ENCODE peak calls at places on chromosomes 16 and 17, in six cellular contexts. L is spleen, Z is Panc1, U is upper lobe of left lung, I is HepG2, Y is esophagus muscularis mucosa. B is an unnamed sample.

GRCh38 chr16:12907670-12908233 is 6.4 kb downstream of the SHISA9 start:
- DNase-seq in Y (no peak), U (no peak), L (no peak), I (peak; percentile 22), Z (no peak), B (no peak)

GRCh38 chr16:70428178-70428998 is 10.5 kb downstream of the ST3GAL2 start:
- DNase-seq in Y (peak; percentile 96), Z (peak; percentile 71), U (peak; percentile 81), I (peak; percentile 100), L (peak; percentile 92), B (peak; percentile 71)

GRCh38 chr17:79232957-79233356 is 158.3 kb downstream of the ENGASE start:
- DNase-seq in I (no peak), U (no peak), L (no peak), Y (no peak), Z (no peak), B (no peak)

GRCh38 chr16:73214825-73215481 is 167.0 kb upstream of the ZFHX3 start:
- DNase-seq in I (no peak), U (no peak), Z (no peak), L (no peak), Y (no peak), B (no peak)

GRCh38 chr16:1474471-1474795 is 395 bp downstream of the CLCN7 start:
- DNase-seq in Y (no peak), L (peak; percentile 84), U (no peak), Z (no peak), I (no peak), B (no peak)

GRCh38 chr17:7889166-7889584 is 586 bp downstream of the CHD3 start:
- DNase-seq in L (peak; percentile 94), U (peak; percentile 90), I (peak; percentile 85), Y (peak; percentile 96), Z (no peak), B (peak; percentile 100)

GRCh38 chr17:50212121-50212843 is 10.9 kb upstream of the COL1A1 start:
- DNase-seq in I (no peak), Y (no peak), U (no peak), L (no peak), Z (no peak), B (no peak)

GRCh38 chr17:76530826-76531500 is 6.5 kb downstream of the CYGB start:
- DNase-seq in Z (no peak), I (no peak), L (no peak), U (no peak), Y (no peak), B (no peak)

GRCh38 chr16:64771273-64771672 is 350.6 kb downstream of the CDH11 start:
- DNase-seq in I (no peak), Y (no peak), L (peak; percentile 60), Z (no peak), U (peak; percentile 50), B (no peak)

GRCh38 chr16:19972111-19972510 is 87.5 kb upstream of the GPRC5B start:
- DNase-seq in Z (no peak), Y (no peak), I (no peak), L (no peak), U (no peak), B (no peak)

GRCh38 chr16:4052096-4052495 is 64.1 kb downstream of the ADCY9 start:
- DNase-seq in Z (no peak), I (no peak), Y (no peak), U (no peak), L (peak; percentile 22), B (no peak)

GRCh38 chr16:28258571-28258970 is 33.8 kb upstream of the SBK1 start:
- DNase-seq in U (peak; percentile 82), Z (no peak), I (no peak), L (no peak), Y (no peak), B (no peak)

GRCh38 chr16:2977440-2977839 is 2.8 kb downstream of the PKMYT1 start:
- DNase-seq in Y (no peak), Z (no peak), I (no peak), L (no peak), U (no peak), B (no peak)

GRCh38 chr17:78996781-78997201 is 12.8 kb downstream of the CANT1 start:
- DNase-seq in Z (no peak), Y (no peak), L (no peak), U (no peak), I (no peak), B (no peak)

GRCh38 chr17:31487648-31488263 is 96.3 kb downstream of the RAB11FIP4 start:
- DNase-seq in L (peak; percentile 99), I (peak; percentile 86), Z (no peak), Y (peak; percentile 92), U (peak; percentile 99), B (peak; percentile 90)

GRCh38 chr17:52150935-52151334 is 7.6 kb downstream of the CA10 start:
- DNase-seq in L (no peak), Z (no peak), U (no peak), Y (no peak), I (no peak), B (no peak)

GRCh38 chr16:17972460-17972943 is 364.0 kb downstream of the NPIPA8 start:
- DNase-seq in Z (no peak), Y (no peak), L (no peak), U (peak; percentile 70), I (no peak), B (no peak)

GRCh38 chr16:65120811-65121721 is 797 bp downstream of the CDH11 start:
- DNase-seq in I (no peak), Z (no peak), L (peak; percentile 69), Y (no peak), U (peak; percentile 84), B (no peak)

GRCh38 chr16:12092347-12092882 is 115.9 kb downstream of the SNX29 start:
- DNase-seq in Y (no peak), L (no peak), I (peak; percentile 38), U (no peak), Z (no peak), B (peak; percentile 12)

GRCh38 chr17:29905879-29906167 is 24.2 kb downstream of the SSH2 start:
- DNase-seq in L (no peak), Y (no peak), I (no peak), Z (no peak), U (no peak), B (no peak)

GRCh38 chr17:70089513-70090148 is 14.6 kb downstream of the KCNJ16 start:
- DNase-seq in L (no peak), Y (no peak), I (no peak), Z (no peak), U (no peak), B (no peak)

DNA sequence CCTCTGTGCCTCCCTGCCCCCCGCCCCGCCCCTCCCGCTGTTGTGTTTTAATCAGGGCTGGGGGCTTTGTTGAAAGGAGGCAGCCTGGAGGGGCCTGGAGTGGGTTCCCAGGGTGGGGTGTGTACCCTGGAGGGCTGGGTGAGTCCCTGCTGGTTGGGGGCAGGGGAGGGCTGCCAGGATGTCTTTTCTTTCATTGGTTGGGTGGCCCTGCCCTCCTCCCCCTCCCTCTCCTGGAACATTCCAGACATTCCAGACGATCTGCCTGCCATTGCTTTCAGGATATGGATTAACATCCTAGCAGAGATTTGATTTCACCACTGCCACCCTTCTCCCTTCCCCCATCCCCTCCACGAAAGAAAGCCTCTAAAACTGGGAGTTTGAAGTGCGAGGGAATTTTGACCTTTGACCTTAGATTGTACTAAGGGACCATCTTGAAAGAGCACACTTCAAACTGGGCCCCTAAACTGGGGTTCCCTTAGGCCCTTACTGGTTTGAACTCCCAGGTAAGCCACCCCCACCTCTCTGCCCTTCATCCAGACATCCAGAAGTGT is 25.3 kb downstream of the IGF2BP1 start:
- DNase-seq in L (no peak), Z (no peak), Y (no peak), U (no peak), I (peak; percentile 76), B (no peak)
- H3K4me3 ChIP-seq in L (no peak overlapping the region), Z (no peak overlapping the region), Y (no peak overlapping the region), U (no peak overlapping the region), I (no peak overlapping the region), B (no peak overlapping the region)

GRCh38 chr16:57535680-57536305 is 578 bp downstream of the CCDC102A start:
- DNase-seq in U (peak; percentile 100), Z (peak; percentile 18), L (peak; percentile 96), Y (peak; percentile 98), I (peak; percentile 77), B (peak; percentile 95)
- TF ChIP-seq POLR2AphosphoS5 in U (peak; percentile 17), Z (no peak), L (peak; percentile 17), Y (peak; percentile 81), I (no peak), B (no peak)

DNA sequence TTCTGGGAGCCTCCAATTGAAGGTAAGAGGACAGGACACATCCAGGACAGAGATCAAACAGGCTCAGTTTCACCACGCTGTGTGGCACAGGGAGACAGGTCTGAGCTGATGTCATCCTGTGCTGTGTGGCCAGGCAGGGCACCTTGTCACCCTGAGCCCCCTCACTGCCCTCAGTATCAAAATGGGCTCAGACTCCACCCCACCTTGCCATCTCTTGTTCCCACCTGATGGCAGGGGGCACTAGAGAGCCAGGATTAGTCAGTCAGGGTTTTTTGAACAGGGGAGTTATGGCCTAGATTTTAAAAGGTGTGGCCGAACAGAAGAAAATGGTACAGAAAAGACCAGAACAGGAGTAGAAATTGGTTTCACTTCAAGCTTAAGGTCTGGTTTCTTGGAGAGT is 2.6 kb downstream of the KAT2A start:
- DNase-seq in Z (no peak), I (peak; percentile 52), Y (no peak), L (no peak), U (no peak), B (no peak)
- TF ChIP-seq CTCF in Z (peak; percentile 65), I (peak; percentile 63), Y (no peak), L (peak; percentile 61), U (no peak), B (no peak)

DNA sequence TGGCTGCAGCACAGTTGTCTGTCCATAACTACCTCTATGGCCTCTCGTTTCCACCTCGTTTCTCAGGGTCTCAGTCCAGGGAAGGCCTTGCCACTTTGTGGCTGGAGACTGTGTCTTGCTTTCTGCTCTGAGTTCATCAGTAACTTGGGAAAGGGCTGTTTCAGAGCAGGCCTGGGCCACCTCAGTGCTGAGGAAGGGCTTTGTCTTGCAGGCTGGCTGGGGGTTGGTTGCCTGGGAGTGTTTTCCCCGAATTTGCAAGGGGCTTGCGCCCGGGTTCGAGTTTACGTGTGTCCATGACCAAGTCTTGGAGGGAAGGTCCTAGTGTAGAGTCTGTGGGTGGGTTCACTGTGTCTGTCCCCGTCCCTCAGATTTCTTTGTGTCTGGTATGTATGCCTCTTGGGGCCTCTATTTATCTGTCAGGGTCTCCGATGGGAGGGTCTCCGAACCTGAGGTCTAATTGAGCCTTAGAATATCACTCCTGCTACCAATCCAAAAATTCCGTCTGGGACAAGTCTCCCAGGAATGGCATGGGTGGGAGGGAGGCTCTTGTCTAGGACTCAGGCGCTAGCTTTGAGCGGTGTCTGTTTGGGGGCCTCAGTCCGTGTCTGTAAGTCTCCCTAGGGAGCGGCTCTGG is 594 bp upstream of the TGFB1I1 start:
- DNase-seq in U (no peak), Y (no peak), I (no peak), L (no peak), Z (no peak), B (no peak)
- H3K4me3 ChIP-seq in U (peak overlapping the region; percentile 52), Y (peak overlapping the region; percentile 91), I (peak overlapping the region; percentile 74), L (peak overlapping the region; percentile 54), Z (peak overlapping the region; percentile 79), B (peak overlapping the region; percentile 74)

B was measured in breast epithelium.